ENCODE peak calls at places on chromosome 15, in four cellular contexts. One of them, this sample, is unnamed.
A peak's percentile ranks its signal among the peaks of the same experiment; 100 is the strongest.

GRCh38 chr15:40600956-40601355 is 6.9 kb downstream of the KNL1 start:
- DNase-seq in K562: no peak
- DNase-seq in A549: no peak
- DNase-seq in HepG2: no peak
- DNase-seq in this sample: no peak

GRCh38 chr15:38714309-38715072 is 149.9 kb upstream of the RASGRP1 start:
- DNase-seq in K562: no peak
- DNase-seq in HepG2: no peak
- DNase-seq in A549: no peak
- DNase-seq in this sample: no peak

GRCh38 chr15:101043911-101044624 is 124.9 kb downstream of the LRRK1 start:
- DNase-seq in A549: no peak
- DNase-seq in HepG2: no peak
- DNase-seq in K562: no peak
- DNase-seq in this sample: no peak

GRCh38 chr15:32657941-32658340 is 16.4 kb downstream of the SCG5 start:
- DNase-seq in K562: peak; percentile 74
- DNase-seq in HepG2: no peak
- DNase-seq in A549: no peak
- DNase-seq in this sample: no peak

GRCh38 chr15:71093089-71094024 is 21.9 kb upstream of the THSD4 start:
- DNase-seq in K562: no peak
- DNase-seq in A549: peak; percentile 61
- DNase-seq in HepG2: no peak
- DNase-seq in this sample: no peak

GRCh38 chr15:76338555-76339301 is 2.2 kb downstream of the ISL2 start:
- DNase-seq in K562: no peak
- DNase-seq in HepG2: no peak
- DNase-seq in A549: no peak
- DNase-seq in this sample: no peak

GRCh38 chr15:27339138-27339537 is 368.2 kb downstream of the GABRG3 start:
- DNase-seq in K562: no peak
- DNase-seq in A549: no peak
- DNase-seq in HepG2: no peak
- DNase-seq in this sample: no peak

GRCh38 chr15:79084308-79084968 is 6.1 kb downstream of the RASGRF1 start:
- DNase-seq in K562: no peak
- DNase-seq in HepG2: no peak
- DNase-seq in A549: no peak
- DNase-seq in this sample: no peak

GRCh38 chr15:76342046-76342381 is 5.4 kb downstream of the ISL2 start:
- DNase-seq in HepG2: no peak
- DNase-seq in A549: no peak
- DNase-seq in K562: no peak
- DNase-seq in this sample: no peak

GRCh38 chr15:81889480-81889871 is 156.3 kb downstream of the MEX3B start:
- DNase-seq in HepG2: no peak
- DNase-seq in K562: no peak
- DNase-seq in A549: no peak
- DNase-seq in this sample: no peak

GRCh38 chr15:50665938-50666337 is 20.7 kb downstream of the TRPM7 start:
- DNase-seq in HepG2: no peak
- DNase-seq in A549: no peak
- DNase-seq in K562: no peak
- DNase-seq in this sample: no peak

GRCh38 chr15:77400258-77400657 is 19.6 kb downstream of the PEAK1 start:
- DNase-seq in A549: no peak
- DNase-seq in K562: no peak
- DNase-seq in HepG2: no peak
- DNase-seq in this sample: no peak

GRCh38 chr15:29815000-29815704 is 7.1 kb downstream of the TJP1 start:
- DNase-seq in HepG2: peak; percentile 41
- DNase-seq in A549: peak; percentile 64
- DNase-seq in K562: peak; percentile 47
- DNase-seq in this sample: no peak

GRCh38 chr15:52529289-52529929 is 729 bp upstream of the MYO5A start:
- DNase-seq in A549: peak; percentile 15
- DNase-seq in HepG2: no peak
- DNase-seq in K562: no peak
- DNase-seq in this sample: no peak

GRCh38 chr15:77508541-77509505 is 88.1 kb downstream of the HMG20A start:
- DNase-seq in K562: no peak
- DNase-seq in A549: no peak
- DNase-seq in HepG2: no peak
- DNase-seq in this sample: no peak

GRCh38 chr15:27844018-27844666 is 255.0 kb downstream of the OCA2 start:
- DNase-seq in A549: no peak
- DNase-seq in HepG2: no peak
- DNase-seq in K562: no peak
- DNase-seq in this sample: no peak

GRCh38 chr15:56732881-56733130 is 503 bp downstream of the ZNF280D start:
- DNase-seq in K562: no peak
- DNase-seq in A549: no peak
- DNase-seq in HepG2: peak; percentile 8
- DNase-seq in this sample: no peak

GRCh38 chr15:65305144-65305758 is 774 bp downstream of the RNU5B-1 start:
- DNase-seq in HepG2: no peak
- DNase-seq in A549: no peak
- DNase-seq in K562: peak; percentile 45
- DNase-seq in this sample: no peak

GRCh38 chr15:84402856-84403608 is 167.5 kb downstream of the GOLGA6L4 start:
- DNase-seq in HepG2: no peak
- DNase-seq in K562: no peak
- DNase-seq in A549: no peak
- DNase-seq in this sample: no peak

GRCh38 chr15:65249641-65250040 is 37.0 kb downstream of the PARP16 start:
- DNase-seq in K562: no peak
- DNase-seq in HepG2: no peak
- DNase-seq in A549: no peak
- DNase-seq in this sample: peak; percentile 38

GRCh38 chr15:61049934-61050333 is 179.2 kb downstream of the RORA start:
- DNase-seq in K562: no peak
- DNase-seq in A549: peak; percentile 11
- DNase-seq in HepG2: peak; percentile 24
- DNase-seq in this sample: peak; percentile 17

GRCh38 chr15:58608711-58609110 is 140.8 kb downstream of the ADAM10 start:
- DNase-seq in A549: no peak
- DNase-seq in HepG2: no peak
- DNase-seq in K562: no peak
- DNase-seq in this sample: no peak

GRCh38 chr15:43514241-43515057 is 3.0 kb upstream of the MAP1A start:
- DNase-seq in A549: no peak
- DNase-seq in HepG2: peak; percentile 31
- DNase-seq in K562: peak; percentile 82
- DNase-seq in this sample: no peak

GRCh38 chr15:76176487-76177085 is 116.8 kb downstream of the TMEM266 start:
- DNase-seq in HepG2: no peak
- DNase-seq in A549: no peak
- DNase-seq in K562: no peak
- DNase-seq in this sample: no peak

GRCh38 chr15:57732526-57733331 is 26.2 kb downstream of the POLR2M start:
- DNase-seq in A549: peak; percentile 64
- DNase-seq in K562: peak; percentile 56
- DNase-seq in HepG2: peak; percentile 49
- DNase-seq in this sample: no peak

GRCh38 chr15:83275412-83275811 is 9.1 kb downstream of the BNC1 start:
- DNase-seq in A549: peak; percentile 20
- DNase-seq in HepG2: no peak
- DNase-seq in K562: no peak
- DNase-seq in this sample: no peak

GRCh38 chr15:68553994-68554715 is 24.6 kb upstream of the CORO2B start:
- DNase-seq in HepG2: peak; percentile 61
- DNase-seq in A549: peak; percentile 71
- DNase-seq in K562: peak; percentile 66
- DNase-seq in this sample: no peak
- TF ChIP-seq BHLHE40 in HepG2: no peak
- TF ChIP-seq BHLHE40 in A549: no peak
- TF ChIP-seq BHLHE40 in K562: no peak
- TF ChIP-seq BHLHE40 in this sample: no peak

GRCh38 chr15:48422401-48422800 is 91.2 kb downstream of the DUT start:
- DNase-seq in K562: no peak
- DNase-seq in HepG2: no peak
- DNase-seq in A549: no peak
- DNase-seq in this sample: no peak

GRCh38 chr15:48421362-48421761 is 90.1 kb downstream of the DUT start:
- DNase-seq in HepG2: no peak
- DNase-seq in A549: no peak
- DNase-seq in K562: no peak
- DNase-seq in this sample: no peak

GRCh38 chr15:48424076-48424475 is 92.8 kb downstream of the DUT start:
- DNase-seq in HepG2: no peak
- DNase-seq in A549: no peak
- DNase-seq in K562: no peak
- DNase-seq in this sample: no peak

GRCh38 chr15:48425051-48425450 is 93.8 kb downstream of the DUT start:
- DNase-seq in K562: no peak
- DNase-seq in HepG2: no peak
- DNase-seq in A549: no peak
- DNase-seq in this sample: no peak

GRCh38 chr15:48423342-48423741 is 92.1 kb downstream of the DUT start:
- DNase-seq in HepG2: no peak
- DNase-seq in K562: no peak
- DNase-seq in A549: no peak
- DNase-seq in this sample: no peak
- TF ChIP-seq ESRRA in HepG2: no peak
- TF ChIP-seq ESRRA in K562: no peak
- TF ChIP-seq ESRRA in A549: no peak
- TF ChIP-seq ESRRA in this sample: no peak

GRCh38 chr15:53976844-53977392 is 1.3 kb upstream of the UNC13C start:
- DNase-seq in HepG2: peak; percentile 5
- DNase-seq in K562: no peak
- DNase-seq in A549: peak; percentile 42
- DNase-seq in this sample: no peak
- TF ChIP-seq RFX5 in HepG2: no peak
- TF ChIP-seq RFX5 in K562: no peak
- TF ChIP-seq RFX5 in A549: no peak
- TF ChIP-seq RFX5 in this sample: no peak

GRCh38 chr15:68488966-68489365 is 57.0 kb upstream of the ITGA11 start:
- DNase-seq in K562: no peak
- DNase-seq in HepG2: no peak
- DNase-seq in A549: no peak
- DNase-seq in this sample: no peak

GRCh38 chr15:68488290-68488689 is 56.3 kb upstream of the ITGA11 start:
- DNase-seq in K562: no peak
- DNase-seq in HepG2: no peak
- DNase-seq in A549: no peak
- DNase-seq in this sample: no peak

GRCh38 chr15:68485721-68486360 is 53.9 kb upstream of the ITGA11 start:
- DNase-seq in K562: no peak
- DNase-seq in A549: no peak
- DNase-seq in HepG2: no peak
- DNase-seq in this sample: no peak

GRCh38 chr15:68489426-68489825 is 57.5 kb upstream of the ITGA11 start:
- DNase-seq in K562: no peak
- DNase-seq in HepG2: no peak
- DNase-seq in A549: no peak
- DNase-seq in this sample: no peak

DNA sequence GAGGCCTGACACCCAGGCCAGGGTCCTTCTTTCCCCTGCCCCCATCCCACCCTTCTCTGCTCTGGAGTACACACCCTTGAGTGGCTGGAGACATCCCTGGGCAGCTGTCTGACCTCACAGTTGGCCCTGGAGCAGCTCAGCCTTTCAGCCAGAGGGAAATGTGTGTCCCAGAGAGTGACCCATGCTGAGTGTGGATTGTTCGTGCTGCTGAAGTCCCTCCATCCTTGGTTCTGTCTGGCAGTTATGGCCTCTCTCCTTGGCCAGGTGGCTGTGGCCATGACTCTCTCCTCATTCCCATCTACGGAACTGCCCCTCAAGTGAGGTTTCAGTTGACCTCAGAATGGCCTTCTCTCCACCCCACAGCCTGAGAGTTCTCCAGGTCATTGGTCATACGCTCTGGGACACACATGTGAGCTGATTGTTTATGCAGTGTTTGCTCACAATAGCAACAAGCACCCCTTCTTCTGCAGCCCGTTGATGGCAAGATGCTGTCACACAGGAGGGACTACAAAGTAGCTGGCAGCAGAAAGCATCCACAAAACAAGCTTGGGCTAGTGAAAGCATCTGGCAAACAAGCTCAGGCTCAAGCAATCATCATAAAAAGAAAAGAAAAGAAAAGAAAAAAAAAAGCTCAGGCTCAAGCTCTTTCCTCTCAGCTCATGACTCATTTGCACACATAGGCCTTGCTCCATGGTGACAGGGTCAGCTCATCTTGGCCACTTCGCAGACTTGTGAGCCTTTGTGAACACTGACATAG is 55.3 kb upstream of the ITGA11 start:
- DNase-seq in A549: peak; percentile 51
- DNase-seq in HepG2: no peak
- DNase-seq in K562: no peak
- DNase-seq in this sample: no peak
- TF ChIP-seq BHLHE40 in A549: no peak
- TF ChIP-seq BHLHE40 in HepG2: no peak
- TF ChIP-seq BHLHE40 in K562: no peak
- TF ChIP-seq BHLHE40 in this sample: no peak

DNA sequence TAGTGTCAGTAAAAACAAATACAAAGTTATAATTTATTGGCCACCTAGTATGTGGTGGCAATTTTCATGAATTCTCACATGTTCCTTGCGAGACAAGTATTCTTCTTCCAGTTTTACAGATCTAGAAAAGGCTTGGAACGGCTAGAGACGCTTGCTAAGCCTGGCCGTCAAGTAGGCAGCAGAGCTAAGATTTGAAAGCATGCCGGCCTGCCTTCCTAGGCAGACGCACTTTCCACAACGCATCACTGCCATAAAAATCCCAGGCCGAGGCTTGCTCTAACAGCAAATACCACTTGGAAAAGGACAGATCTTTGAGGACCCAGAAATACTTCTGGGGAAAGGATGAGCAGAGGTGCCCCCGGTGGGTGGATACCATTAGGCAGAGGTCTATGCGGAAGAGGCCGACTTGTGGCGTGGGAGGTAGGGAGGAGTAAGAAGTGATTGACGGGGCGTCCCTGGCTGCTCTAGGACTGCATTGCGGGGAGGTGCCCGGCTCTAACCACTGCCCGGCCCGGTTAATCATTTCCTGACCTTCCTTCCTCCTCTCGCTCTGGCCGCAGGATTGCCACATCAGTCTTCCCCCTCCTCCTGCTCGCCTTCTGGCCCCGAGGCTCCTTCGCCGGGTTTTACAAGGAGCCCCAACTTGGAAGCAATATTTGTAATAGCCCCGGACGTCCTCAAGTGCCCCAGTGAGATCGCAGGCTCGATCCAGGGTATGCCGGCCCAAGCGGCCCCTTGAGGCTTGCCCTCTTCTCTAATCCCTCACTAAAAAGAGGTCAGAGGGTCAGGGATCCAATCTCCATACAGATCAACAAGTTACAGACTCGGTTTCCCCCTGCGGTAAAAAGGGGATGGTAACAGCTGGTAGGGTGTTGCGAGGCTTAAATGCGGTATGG is 1.3 kb upstream of the USP3 start:
- DNase-seq in HepG2: peak; percentile 84
- DNase-seq in A549: peak; percentile 99
- DNase-seq in K562: peak; percentile 77
- DNase-seq in this sample: peak; percentile 92
- TF ChIP-seq ESRRA in HepG2: peak; percentile 54
- TF ChIP-seq ESRRA in A549: peak; percentile 97
- TF ChIP-seq ESRRA in K562: peak; percentile 88
- TF ChIP-seq ESRRA in this sample: peak; percentile 23

This sample was measured in GM12878.